ENCODE peak calls at places on chromosomes 11 and 22, in six cellular contexts. H, U, M, G, Y and J are unnamed samples.

GRCh38 chr11:57786436-57786835 is 24.8 kb downstream of the CTNND1 start:
- DNase-seq in Y (no peak), U (no peak), M (no peak), H (no peak), G (no peak), J (no peak)

GRCh38 chr11:62256281-62256680 is 13.7 kb upstream of the SCGB2A2 start:
- DNase-seq in M (no peak), G (no peak), U (no peak), H (no peak), Y (no peak), J (no peak)

GRCh38 chr22:22745225-22746060 is 101.0 kb downstream of the GGTLC2 start:
- DNase-seq in Y (no peak), H (peak), M (peak), G (no peak), U (no peak), J (no peak)

GRCh38 chr11:109267293-109268095 is 154.5 kb upstream of the C11orf87 start:
- DNase-seq in M (peak), Y (no peak), U (no peak), G (no peak), H (no peak), J (no peak)

GRCh38 chr22:44360686-44361381 is 48.1 kb upstream of the SHISAL1 start:
- DNase-seq in M (peak), Y (peak), U (peak), G (peak), H (no peak), J (no peak)

GRCh38 chr11:34300571-34301295 is 57.1 kb downstream of the ABTB2 start:
- DNase-seq in G (no peak), H (no peak), U (no peak), Y (no peak), M (no peak), J (no peak)

GRCh38 chr22:35592418-35592967 is 24.6 kb downstream of the MB start:
- DNase-seq in U (no peak), Y (no peak), M (no peak), H (no peak), G (no peak), J (no peak)

GRCh38 chr11:34468209-34468841 is 29.6 kb downstream of the CAT start:
- DNase-seq in H (peak), M (peak), G (no peak), Y (peak), U (no peak), J (no peak)

GRCh38 chr22:35039625-35040024 is 26.3 kb upstream of the ISX start:
- DNase-seq in M (no peak), H (no peak), G (no peak), U (no peak), Y (no peak), J (no peak)

GRCh38 chr11:46127150-46127638 is 5.9 kb upstream of the PHF21A start:
- DNase-seq in H (peak), Y (no peak), M (peak), G (peak), U (no peak), J (peak)

GRCh38 chr11:134425413-134425812 is 13.4 kb upstream of the B3GAT1 start:
- DNase-seq in U (no peak), H (no peak), Y (no peak), M (no peak), G (no peak), J (no peak)

DNA sequence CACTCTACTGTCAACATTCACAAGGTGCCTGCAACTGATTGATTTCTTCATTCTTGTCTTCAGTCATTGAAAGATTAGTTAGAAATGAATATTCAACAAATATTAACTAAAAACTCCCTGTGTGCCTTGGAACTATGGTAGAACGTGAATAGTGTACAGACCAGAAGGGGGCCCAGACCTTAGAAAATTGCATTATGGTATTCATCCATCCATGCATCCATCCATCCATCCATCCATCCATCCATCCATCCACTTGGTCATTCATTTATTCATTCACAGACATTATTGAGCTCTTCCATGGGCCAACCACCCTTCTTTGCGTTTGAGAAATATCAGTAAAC is 10.2 kb upstream of the ACCSL start:
- DNase-seq in H (no peak), U (no peak), G (no peak), M (no peak), Y (no peak), J (no peak)
- H3K4me3 ChIP-seq in H (no peak), U (no peak), G (no peak), M (no peak), Y (no peak), J (no peak)

DNA sequence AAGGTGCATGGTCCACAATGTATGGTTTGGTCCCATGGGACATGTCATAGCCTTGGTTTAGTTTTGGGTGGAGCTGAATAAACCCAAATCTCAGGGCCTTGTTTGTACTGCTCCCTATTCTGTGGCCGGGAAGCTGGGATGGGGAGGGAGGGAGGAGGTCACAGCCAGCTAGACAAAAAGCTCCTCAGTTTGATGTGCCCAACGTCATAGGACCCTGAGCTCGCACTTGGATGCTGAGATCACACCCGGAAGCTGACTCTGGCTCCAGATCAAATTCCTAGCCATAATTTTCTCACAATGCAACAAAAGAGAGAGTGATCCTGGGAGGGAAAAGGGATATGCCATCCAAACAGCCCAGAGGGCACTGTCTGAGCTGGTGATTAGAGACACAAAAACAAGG is 1.5 kb downstream of the HSPB2 start:
- DNase-seq in H (no peak), G (no peak), U (peak), M (no peak), Y (peak), J (no peak)
- H3K4me3 ChIP-seq in H (no peak), G (no peak), U (peak), M (no peak), Y (no peak), J (no peak)

DNA sequence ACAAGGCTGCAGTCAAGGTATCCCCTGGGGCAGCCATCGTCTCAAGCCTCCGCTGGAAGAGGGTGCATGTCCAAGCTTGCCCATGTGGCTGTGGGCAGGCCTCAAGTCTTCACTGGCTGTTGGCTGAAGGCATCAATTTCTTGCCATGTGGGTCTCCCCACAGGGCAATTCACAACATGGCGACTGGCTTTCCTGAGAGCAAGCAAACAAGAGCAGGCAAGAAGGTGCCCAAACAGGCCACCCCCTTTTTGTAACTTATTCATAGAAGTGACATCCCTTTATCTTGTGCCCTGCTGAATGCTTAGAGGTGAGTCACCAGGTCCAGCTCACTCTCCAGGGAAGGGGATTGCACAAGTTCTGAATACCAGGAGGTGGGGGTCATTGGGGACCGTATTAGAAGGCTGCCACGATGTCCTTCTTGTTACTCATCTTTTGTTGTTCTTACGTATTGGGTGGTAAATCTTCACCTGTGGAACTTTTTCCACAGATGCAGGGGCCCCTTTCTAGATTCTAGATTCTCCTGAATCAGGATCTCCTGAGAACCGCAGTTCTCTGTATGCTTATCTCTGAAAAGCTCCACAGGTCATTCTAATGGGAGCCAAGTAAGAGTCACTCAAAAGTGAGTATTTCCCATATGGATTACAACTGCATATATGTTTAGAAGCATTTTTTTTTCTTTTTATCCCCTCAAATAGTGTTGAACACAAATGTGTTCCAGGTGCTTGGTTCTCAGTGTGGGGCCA is 44.2 kb upstream of the MICAL2 start:
- DNase-seq in U (no peak), G (no peak), Y (peak), H (peak), M (peak), J (no peak)
- H3K4me3 ChIP-seq in U (no peak), G (no peak), Y (no peak), H (no peak), M (peak), J (no peak)

GRCh38 chr11:11978098-11978637 is 30.3 kb downstream of the DKK3 start:
- DNase-seq in G (no peak), H (no peak), Y (no peak), U (no peak), M (no peak), J (no peak)

GRCh38 chr11:11978792-11979486 is 29.5 kb downstream of the DKK3 start:
- DNase-seq in G (peak), Y (peak), U (peak), H (no peak), M (no peak), J (no peak)

GRCh38 chr11:11977206-11977938 is 31.1 kb downstream of the DKK3 start:
- DNase-seq in U (peak), G (no peak), Y (peak), H (no peak), M (peak), J (no peak)

GRCh38 chr11:11975201-11976092 is 33.0 kb downstream of the DKK3 start:
- DNase-seq in G (no peak), U (no peak), Y (no peak), H (no peak), M (no peak), J (no peak)

GRCh38 chr11:11976476-11977187 is 31.8 kb downstream of the DKK3 start:
- DNase-seq in U (no peak), Y (peak), G (no peak), M (peak), H (no peak), J (no peak)
- H3K4me3 ChIP-seq in U (no peak), Y (no peak), G (no peak), M (peak), H (no peak), J (no peak)

GRCh38 chr11:88106685-88107084 is 68.6 kb downstream of the RAB38 start:
- DNase-seq in U (no peak), G (no peak), M (no peak), Y (no peak), H (no peak), J (no peak)

GRCh38 chr11:88105952-88106351 is 69.3 kb downstream of the RAB38 start:
- DNase-seq in U (no peak), G (no peak), H (no peak), Y (no peak), M (no peak), J (no peak)

GRCh38 chr11:88103337-88104206 is 71.7 kb downstream of the RAB38 start:
- DNase-seq in U (no peak), G (no peak), Y (peak), H (peak), M (peak), J (no peak)

GRCh38 chr11:88102595-88102929 is 72.7 kb downstream of the RAB38 start:
- DNase-seq in Y (no peak), U (no peak), G (no peak), H (no peak), M (no peak), J (no peak)

DNA sequence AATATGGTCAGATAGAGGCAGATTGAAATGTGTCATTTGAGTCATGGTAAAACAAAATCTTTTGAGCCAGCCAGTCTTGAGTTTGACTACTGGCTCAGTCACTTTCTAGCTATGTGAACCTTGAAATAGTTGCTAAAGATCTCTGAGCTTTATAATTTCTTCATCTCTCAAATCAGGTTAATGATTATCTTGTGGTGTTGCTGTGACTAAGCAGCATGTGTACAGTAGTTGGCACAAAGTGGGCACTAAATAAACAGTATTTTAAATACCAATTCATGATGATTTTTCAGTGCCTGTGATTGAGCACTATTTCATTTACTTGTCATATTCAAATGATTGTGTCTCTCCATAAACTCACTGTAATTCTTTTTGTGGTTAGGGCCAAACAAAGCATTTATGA is 70.8 kb downstream of the RAB38 start:
- DNase-seq in G (no peak), H (no peak), U (no peak), M (peak), Y (no peak), J (no peak)
- H3K4me3 ChIP-seq in G (no peak), H (no peak), U (no peak), M (peak), Y (no peak), J (no peak)

DNA sequence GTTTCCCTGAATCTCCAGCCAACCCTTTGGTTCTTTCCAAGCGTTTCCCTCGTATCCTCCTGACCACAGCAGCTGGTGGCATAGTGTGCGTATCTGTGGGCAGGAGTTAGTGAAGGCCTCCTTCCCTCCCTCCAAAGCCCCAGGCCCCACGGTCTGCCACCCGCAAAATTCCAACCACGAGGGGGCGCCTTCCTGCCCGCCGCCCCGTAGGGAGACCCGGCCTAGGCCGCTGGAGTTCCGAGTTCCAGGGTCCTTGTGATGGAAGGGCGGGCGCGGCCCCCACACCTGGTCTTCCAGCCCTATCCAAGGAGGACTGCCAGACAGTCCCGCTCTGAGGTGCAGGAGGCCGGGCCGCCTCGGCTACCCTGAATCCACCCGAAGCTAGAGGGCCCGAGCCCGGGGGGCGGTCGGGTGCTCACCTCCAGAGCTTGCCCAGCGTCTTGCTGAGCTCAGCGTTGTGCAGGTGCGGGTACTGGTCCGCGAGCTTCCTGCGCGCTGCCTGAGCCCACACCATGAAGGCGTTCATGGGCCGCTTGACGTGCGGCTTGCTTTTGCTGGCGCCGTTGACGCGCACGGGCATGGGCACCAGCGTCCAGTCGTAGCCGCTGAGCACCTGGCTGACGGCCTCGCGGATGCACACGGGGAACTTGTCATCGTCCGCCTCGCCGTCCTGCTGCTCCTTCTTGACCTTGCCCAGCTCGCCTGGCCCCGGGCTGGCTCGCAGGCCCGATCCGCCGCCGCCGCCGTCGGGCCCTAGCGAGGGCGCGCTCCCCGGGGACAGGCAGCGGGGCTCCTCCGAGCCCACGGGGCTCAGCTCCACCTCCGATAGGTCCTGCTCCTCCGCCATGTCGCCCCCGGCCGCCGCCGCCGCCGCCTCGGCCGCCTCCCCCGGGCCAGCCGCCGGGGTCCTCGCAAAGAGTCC is 1.2 kb downstream of the SOX10 start:
- DNase-seq in M (no peak), U (no peak), H (peak), Y (no peak), G (no peak), J (no peak)
- H3K4me3 ChIP-seq in M (no peak), U (no peak), H (no peak), Y (no peak), G (no peak), J (no peak)

GRCh38 chr11:111932605-111932938 is 4.6 kb upstream of the DIXDC1 start:
- DNase-seq in Y (no peak), M (no peak), H (no peak), U (no peak), G (no peak), J (no peak)
- H3K4me3 ChIP-seq in Y (no peak), M (no peak), H (no peak), U (no peak), G (no peak), J (no peak)

GRCh38 chr22:40157546-40157945 is 20.2 kb upstream of the TNRC6B start:
- DNase-seq in Y (no peak), M (no peak), H (no peak), G (no peak), U (no peak), J (no peak)
- H3K4me3 ChIP-seq in Y (no peak), M (no peak), H (no peak), G (no peak), U (no peak), J (no peak)

DNA sequence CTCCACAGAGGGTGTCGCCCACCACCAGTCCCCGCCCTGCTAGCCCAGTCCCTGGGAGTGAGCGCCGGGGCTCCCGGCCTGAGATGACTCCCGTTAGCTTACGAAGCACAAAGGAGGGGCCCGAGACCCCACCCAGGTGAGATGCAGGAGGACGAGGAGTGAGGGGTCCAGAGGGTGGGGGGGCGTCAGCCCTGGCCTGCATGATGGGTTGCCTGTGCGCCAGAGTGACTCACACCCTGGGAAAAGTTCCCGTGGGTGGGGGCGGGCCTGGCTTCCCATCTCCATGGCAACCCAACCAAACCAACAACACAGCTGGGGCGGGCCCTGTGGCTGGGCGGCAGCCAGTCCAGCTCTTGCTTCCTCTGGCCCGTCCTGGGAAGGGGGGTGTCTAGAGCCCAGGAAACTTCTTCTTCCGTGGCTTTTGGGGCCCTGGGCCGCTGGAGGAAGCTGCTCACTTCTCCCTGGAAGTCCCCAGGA is 4.5 kb downstream of the GAS2L1 start:
- DNase-seq in Y (peak), H (peak), U (peak), M (peak), G (peak), J (peak)
- H3K4me3 ChIP-seq in Y (no peak), H (no peak), U (no peak), M (no peak), G (no peak), J (no peak)

GRCh38 chr11:82988936-82989627 is 82.6 kb downstream of the RAB30 start:
- DNase-seq in M (no peak), H (peak), Y (no peak), U (no peak), G (no peak), J (no peak)
- H3K4me3 ChIP-seq in M (no peak), H (no peak), Y (no peak), U (no peak), G (no peak), J (no peak)